ENCODE peak calls at places on chromosomes 4 and X, in ten cellular contexts. U is psoas muscle; Z is H7; K is CD4-positive, alpha-beta memory T cell; H is adipocyte; T is GM23248; Q is aorta; I is AG04450; P is MM.1S; W is cardiac muscle cell. O is an unnamed sample. For H3K27me3, the result is how much of the 10 kb centered on the place peaks cover.

GRCh38 chr4:24210332-24210902 is 320.6 kb upstream of the PPARGC1A start:
- DNase-seq in U (peak), Z (no peak), K (no peak), H (peak), T (peak), Q (peak), I (peak), P (no peak), W (no peak), O (peak)

GRCh38 chr4:103054030-103054429 is 22.5 kb downstream of the SLC9B2 start:
- DNase-seq in U (peak), Z (no peak), K (no peak), H (no peak), T (no peak), Q (no peak), I (no peak), P (no peak), W (no peak), O (no peak)

GRCh38 chrX:153319295-153319694 is 2.3 kb downstream of the PNMA6F start:
- DNase-seq in U (no peak), Z (peak), K (no peak), H (no peak), T (no peak), Q (no peak), I (no peak), P (no peak), W (no peak), O (no peak)

GRCh38 chrX:41781500-41781899 is 57.5 kb downstream of the GPR82 start:
- DNase-seq in U (no peak), Z (peak), K (peak), H (peak), T (peak), Q (no peak), I (no peak), P (peak), W (peak), O (peak)

GRCh38 chr4:166991162-166991561 is 243.1 kb downstream of the SPOCK3 start:
- DNase-seq in U (no peak), Z (no peak), K (no peak), H (no peak), T (no peak), Q (no peak), I (no peak), P (no peak), W (no peak), O (no peak)

GRCh38 chr4:86223472-86223871 is 136.4 kb downstream of the MAPK10 start:
- DNase-seq in U (no peak), Z (peak), K (no peak), H (peak), T (peak), Q (no peak), I (peak), P (peak), W (no peak), O (peak)

GRCh38 chr4:184007891-184008290 is 102.8 kb downstream of the STOX2 start:
- DNase-seq in U (no peak), Z (no peak), K (no peak), H (no peak), T (peak), Q (no peak), I (no peak), P (no peak), W (no peak), O (peak)

GRCh38 chrX:96704661-96705060 is 20.0 kb downstream of the DIAPH2 start:
- DNase-seq in U (no peak), Z (no peak), K (no peak), H (no peak), T (peak), Q (no peak), I (no peak), P (no peak), W (no peak), O (peak)

GRCh38 chr4:67152976-67153375 is 392.3 kb downstream of the CENPC start:
- DNase-seq in U (no peak), Z (no peak), K (no peak), H (no peak), T (no peak), Q (no peak), I (no peak), P (no peak), W (no peak), O (no peak)

GRCh38 chrX:72477787-72478186 is 94.9 kb downstream of the HDAC8 start:
- DNase-seq in U (no peak), Z (no peak), K (no peak), H (peak), T (no peak), Q (no peak), I (no peak), P (no peak), W (no peak), O (no peak)

GRCh38 chr4:70365479-70365878 is 4.9 kb downstream of the SMR3A start:
- DNase-seq in U (no peak), Z (no peak), K (no peak), H (no peak), T (no peak), Q (no peak), I (no peak), P (no peak), W (no peak), O (peak)

GRCh38 chr4:71553605-71554004 is 214.8 kb downstream of the SLC4A4 start:
- DNase-seq in U (no peak), Z (peak), K (no peak), H (peak), T (peak), Q (no peak), I (no peak), P (no peak), W (peak), O (peak)

GRCh38 chr4:128338634-128339355 is 51.2 kb upstream of the PGRMC2 start:
- DNase-seq in U (no peak), Z (no peak), K (no peak), H (peak), T (peak), Q (no peak), I (peak), P (no peak), W (no peak), O (peak)

GRCh38 chrX:69539437-69539836 is 35.3 kb downstream of the NALF2 start:
- DNase-seq in U (no peak), Z (no peak), K (no peak), H (no peak), T (no peak), Q (no peak), I (no peak), P (peak), W (no peak), O (no peak)

GRCh38 chr4:107736924-107737448 is 17.0 kb upstream of the PAPSS1 start:
- DNase-seq in U (no peak), Z (peak), K (peak), H (peak), T (peak), Q (no peak), I (no peak), P (peak), W (peak), O (peak)

GRCh38 chrX:68431836-68432235 is 1.5 kb downstream of the OPHN1 start:
- DNase-seq in U (no peak), Z (no peak), K (no peak), H (no peak), T (no peak), Q (no peak), I (no peak), P (no peak), W (no peak), O (no peak)

GRCh38 chr4:180665994-180666818 is 1577.0 kb upstream of the TENM3 start:
- DNase-seq in U (no peak), Z (peak), K (no peak), H (peak), T (peak), Q (no peak), I (peak), P (peak), W (peak), O (peak)

GRCh38 chr4:156949373-156949814 is 22.2 kb downstream of the PDGFC start:
- DNase-seq in U (no peak), Z (no peak), K (no peak), H (peak), T (peak), Q (no peak), I (no peak), P (no peak), W (no peak), O (peak)
- H3K4me3 ChIP-seq in U (peak), Z (no peak), K (no peak), H (peak), T (peak), Q (peak), I (no peak), P (no peak), W (no peak), O (no peak)

GRCh38 chr4:54101190-54102041 is 1.5 kb downstream of the GSX2 start:
- DNase-seq in U (no peak), Z (peak), K (no peak), H (no peak), T (no peak), Q (no peak), I (no peak), P (no peak), W (no peak), O (no peak)

GRCh38 chr4:54099959-54100606 is at the start of gene GSX2:
- DNase-seq in U (peak), Z (peak), K (no peak), H (peak), T (peak), Q (no peak), I (no peak), P (no peak), W (no peak), O (no peak)

GRCh38 chr4:54098375-54098774 is 1.6 kb upstream of the GSX2 start:
- DNase-seq in U (no peak), Z (no peak), K (no peak), H (no peak), T (no peak), Q (no peak), I (no peak), P (no peak), W (no peak), O (no peak)

GRCh38 chr4:54100607-54101189 is 735 bp downstream of the GSX2 start:
- DNase-seq in U (no peak), Z (peak), K (no peak), H (peak), T (peak), Q (no peak), I (no peak), P (no peak), W (no peak), O (no peak)

GRCh38 chr4:54099287-54099958 is 540 bp upstream of the GSX2 start:
- DNase-seq in U (no peak), Z (peak), K (no peak), H (peak), T (no peak), Q (no peak), I (no peak), P (no peak), W (no peak), O (no peak)
- H3K27me3 ChIP-seq in U (under half), Z (half or more), K (half or more), H (under half), T (under half), Q (under half), I (half or more), P (half or more), W (half or more), O (half or more)

DNA sequence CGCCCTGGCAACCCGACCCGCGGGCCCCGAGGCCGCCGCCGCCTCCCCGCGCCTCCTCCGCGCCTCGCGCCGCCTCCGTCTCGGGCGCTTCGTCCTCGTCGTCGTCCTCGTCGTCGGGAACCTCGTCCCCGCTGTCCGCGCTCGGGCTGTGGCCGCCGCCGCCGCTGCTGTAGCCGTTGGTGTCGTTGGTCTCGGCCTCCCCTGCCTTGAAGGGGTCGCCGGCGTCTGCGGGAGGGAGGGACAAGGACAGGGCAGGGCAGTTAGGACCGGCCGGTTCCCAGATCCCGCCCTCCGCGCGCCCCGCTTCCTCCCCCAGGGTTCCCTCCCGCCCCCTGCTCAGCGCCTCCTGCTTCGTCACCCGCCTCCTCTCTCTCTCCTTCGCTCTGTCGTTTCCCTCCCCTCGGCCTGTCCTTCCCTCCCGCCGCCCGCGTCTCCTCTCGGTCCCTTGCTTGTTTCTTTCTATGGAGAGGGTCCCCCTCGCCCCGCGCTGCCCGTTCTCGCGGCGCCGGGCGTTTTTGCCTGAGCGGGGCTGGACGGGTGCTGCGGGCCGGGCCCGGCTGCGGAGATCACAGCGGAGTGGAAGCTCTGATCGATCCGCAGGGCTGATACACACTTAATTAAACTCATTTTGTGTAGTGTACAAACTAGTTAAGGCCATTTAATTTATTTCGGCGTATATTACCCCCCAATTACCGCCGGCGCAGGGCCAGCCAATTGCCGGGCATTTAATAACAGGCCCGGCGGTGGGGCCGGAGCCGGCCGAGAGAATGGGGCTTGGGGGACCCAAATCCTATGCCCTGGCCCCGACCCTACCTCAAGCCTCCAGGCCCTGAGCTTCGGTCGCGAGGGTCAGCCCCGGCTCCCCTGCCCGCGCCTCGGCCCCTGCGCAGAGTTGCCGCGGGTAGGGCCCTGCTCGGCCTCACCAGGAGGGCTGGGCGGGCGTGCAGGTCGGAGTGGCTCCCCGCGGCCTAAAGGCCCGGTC is 2.4 kb downstream of the NKX1-1 start:
- DNase-seq in U (no peak), Z (peak), K (no peak), H (peak), T (peak), Q (peak), I (no peak), P (no peak), W (no peak), O (no peak)
- H3K4me3 ChIP-seq in U (peak), Z (no peak), K (no peak), H (no peak), T (no peak), Q (no peak), I (no peak), P (no peak), W (no peak), O (no peak)

DNA sequence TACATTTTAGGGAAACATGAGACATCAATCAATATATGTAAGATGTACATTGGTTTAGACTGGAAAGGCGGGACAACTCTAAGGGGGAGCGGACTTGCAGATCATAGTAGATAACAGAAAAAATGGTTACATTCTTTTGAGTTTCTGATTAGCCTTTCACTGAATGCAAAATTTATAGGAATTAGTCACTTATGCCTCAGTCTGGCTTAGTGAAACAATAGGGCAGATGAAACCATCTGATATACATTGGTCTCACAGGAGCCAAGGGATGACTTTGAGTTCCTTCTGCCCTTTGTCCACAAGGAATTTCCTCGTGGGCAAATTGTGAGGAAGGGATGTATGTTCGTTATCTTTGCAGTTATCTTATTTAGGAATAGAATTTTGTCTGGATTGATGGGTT is 128.2 kb downstream of the ARSF start:
- DNase-seq in U (no peak), Z (no peak), K (no peak), H (no peak), T (peak), Q (no peak), I (no peak), P (no peak), W (no peak), O (no peak)
- H3K27me3 ChIP-seq in U (under half), Z (under half), K (under half), H (under half), T (under half), Q (under half), I (under half), P (under half), W (under half), O (under half)

DNA sequence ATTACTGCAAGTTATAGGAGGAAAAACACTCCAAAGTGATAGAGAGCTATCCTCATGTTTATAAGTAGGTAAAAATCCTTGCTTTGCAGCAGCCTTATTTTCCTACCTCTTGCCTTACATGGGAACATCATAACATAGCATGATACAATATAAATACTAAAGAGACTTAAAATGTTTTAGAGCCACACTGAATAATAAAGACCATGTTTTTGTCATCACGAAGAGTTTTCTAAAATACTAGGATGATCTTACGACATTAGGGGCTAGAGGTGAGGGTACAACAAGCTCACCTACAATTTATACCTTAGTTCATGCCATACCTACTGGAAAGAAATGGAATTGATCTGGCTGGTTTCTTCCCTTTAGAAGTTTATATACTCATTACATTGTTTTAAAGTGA is 184.8 kb downstream of the FBXW7 start:
- DNase-seq in U (no peak), Z (no peak), K (no peak), H (no peak), T (no peak), Q (no peak), I (no peak), P (no peak), W (no peak), O (no peak)
- H3K4me3 ChIP-seq in U (no peak), Z (no peak), K (no peak), H (peak), T (peak), Q (no peak), I (peak), P (no peak), W (no peak), O (peak)

GRCh38 chr4:6087669-6088068 is 69.4 kb upstream of the C4orf50 start:
- DNase-seq in U (no peak), Z (peak), K (no peak), H (no peak), T (peak), Q (no peak), I (no peak), P (no peak), W (peak), O (peak)

GRCh38 chr4:6088950-6089349 is 70.7 kb upstream of the C4orf50 start:
- DNase-seq in U (no peak), Z (no peak), K (no peak), H (no peak), T (no peak), Q (no peak), I (no peak), P (no peak), W (no peak), O (no peak)

GRCh38 chr4:6085943-6086628 is 67.9 kb upstream of the C4orf50 start:
- DNase-seq in U (no peak), Z (no peak), K (no peak), H (no peak), T (no peak), Q (no peak), I (no peak), P (no peak), W (no peak), O (no peak)

GRCh38 chr4:6079965-6080364 is 61.7 kb upstream of the C4orf50 start:
- DNase-seq in U (no peak), Z (no peak), K (no peak), H (no peak), T (no peak), Q (no peak), I (no peak), P (no peak), W (no peak), O (no peak)

GRCh38 chr4:6085028-6085942 is 67.1 kb upstream of the C4orf50 start:
- DNase-seq in U (no peak), Z (no peak), K (no peak), H (no peak), T (no peak), Q (no peak), I (no peak), P (no peak), W (no peak), O (no peak)
- H3K27me3 ChIP-seq in U (under half), Z (under half), K (under half), H (under half), T (under half), Q (under half), I (under half), P (under half), W (under half), O (under half)

O was measured in bronchial epithelial cell.